ENCODE peak calls at places on chromosomes 1 and 21, in nine cellular contexts. One of them, this sample, is unnamed.
A peak's percentile ranks its signal among the peaks of the same experiment; 100 is the strongest.

GRCh38 chr1:162725301-162725834 is 65.1 kb upstream of the HSD17B7 start:
- DNase-seq in iPS DF 19.7: no peak
- DNase-seq in HFF-Myc: no peak
- DNase-seq in stimulated activated naive CD4-positive, alpha-beta T cell: no peak
- DNase-seq in esophagus squamous epithelium: no peak
- DNase-seq in NCI-H510A: no peak
- DNase-seq in activated T-helper 9 cell treated with anti-CD3 and anti-CD28 coated beads, Interleukin-2, amount 50 U/mL, for 16 hours: no peak
- DNase-seq in naive thymus-derived CD8-positive, alpha-beta T cell: no peak
- DNase-seq in left lung: no peak
- DNase-seq in this sample: no peak

GRCh38 chr1:93344886-93345632 is 648 bp upstream of the DR1 start:
- DNase-seq in NCI-H510A: no peak
- DNase-seq in HFF-Myc: no peak
- DNase-seq in esophagus squamous epithelium: no peak
- DNase-seq in left lung: no peak
- DNase-seq in stimulated activated naive CD4-positive, alpha-beta T cell: no peak
- DNase-seq in iPS DF 19.7: no peak
- DNase-seq in naive thymus-derived CD8-positive, alpha-beta T cell: no peak
- DNase-seq in activated T-helper 9 cell treated with anti-CD3 and anti-CD28 coated beads, Interleukin-2, amount 50 U/mL, for 16 hours: no peak
- DNase-seq in this sample: no peak

GRCh38 chr1:53541761-53542550 is 82.8 kb downstream of the DMRTB1 start:
- DNase-seq in NCI-H510A: no peak
- DNase-seq in HFF-Myc: peak; percentile 78
- DNase-seq in activated T-helper 9 cell treated with anti-CD3 and anti-CD28 coated beads, Interleukin-2, amount 50 U/mL, for 16 hours: no peak
- DNase-seq in iPS DF 19.7: no peak
- DNase-seq in naive thymus-derived CD8-positive, alpha-beta T cell: no peak
- DNase-seq in stimulated activated naive CD4-positive, alpha-beta T cell: no peak
- DNase-seq in left lung: peak; percentile 53
- DNase-seq in esophagus squamous epithelium: no peak
- DNase-seq in this sample: no peak

GRCh38 chr1:183349201-183349711 is 68.9 kb downstream of the NMNAT2 start:
- DNase-seq in NCI-H510A: no peak
- DNase-seq in HFF-Myc: no peak
- DNase-seq in left lung: no peak
- DNase-seq in iPS DF 19.7: no peak
- DNase-seq in activated T-helper 9 cell treated with anti-CD3 and anti-CD28 coated beads, Interleukin-2, amount 50 U/mL, for 16 hours: no peak
- DNase-seq in naive thymus-derived CD8-positive, alpha-beta T cell: no peak
- DNase-seq in stimulated activated naive CD4-positive, alpha-beta T cell: no peak
- DNase-seq in esophagus squamous epithelium: no peak
- DNase-seq in this sample: no peak

GRCh38 chr1:220271706-220272046 is 577 bp downstream of the RAB3GAP2 start:
- DNase-seq in NCI-H510A: no peak
- DNase-seq in activated T-helper 9 cell treated with anti-CD3 and anti-CD28 coated beads, Interleukin-2, amount 50 U/mL, for 16 hours: no peak
- DNase-seq in left lung: no peak
- DNase-seq in HFF-Myc: no peak
- DNase-seq in stimulated activated naive CD4-positive, alpha-beta T cell: no peak
- DNase-seq in esophagus squamous epithelium: no peak
- DNase-seq in naive thymus-derived CD8-positive, alpha-beta T cell: no peak
- DNase-seq in iPS DF 19.7: no peak
- DNase-seq in this sample: no peak

GRCh38 chr1:43009274-43009673 is 50.6 kb upstream of the SLC2A1 start:
- DNase-seq in activated T-helper 9 cell treated with anti-CD3 and anti-CD28 coated beads, Interleukin-2, amount 50 U/mL, for 16 hours: no peak
- DNase-seq in esophagus squamous epithelium: no peak
- DNase-seq in naive thymus-derived CD8-positive, alpha-beta T cell: no peak
- DNase-seq in HFF-Myc: no peak
- DNase-seq in NCI-H510A: no peak
- DNase-seq in left lung: no peak
- DNase-seq in iPS DF 19.7: no peak
- DNase-seq in stimulated activated naive CD4-positive, alpha-beta T cell: no peak
- DNase-seq in this sample: no peak

GRCh38 chr21:45478115-45478801 is 64.0 kb downstream of the SLC19A1 start:
- DNase-seq in esophagus squamous epithelium: no peak
- DNase-seq in activated T-helper 9 cell treated with anti-CD3 and anti-CD28 coated beads, Interleukin-2, amount 50 U/mL, for 16 hours: peak; percentile 66
- DNase-seq in NCI-H510A: no peak
- DNase-seq in HFF-Myc: no peak
- DNase-seq in stimulated activated naive CD4-positive, alpha-beta T cell: peak; percentile 86
- DNase-seq in left lung: peak; percentile 90
- DNase-seq in iPS DF 19.7: peak; percentile 25
- DNase-seq in naive thymus-derived CD8-positive, alpha-beta T cell: peak; percentile 82
- DNase-seq in this sample: peak; percentile 45

GRCh38 chr1:202964755-202965440 is 2.2 kb downstream of the CYB5R1 start:
- DNase-seq in stimulated activated naive CD4-positive, alpha-beta T cell: no peak
- DNase-seq in iPS DF 19.7: no peak
- DNase-seq in NCI-H510A: peak; percentile 89
- DNase-seq in left lung: no peak
- DNase-seq in naive thymus-derived CD8-positive, alpha-beta T cell: no peak
- DNase-seq in activated T-helper 9 cell treated with anti-CD3 and anti-CD28 coated beads, Interleukin-2, amount 50 U/mL, for 16 hours: no peak
- DNase-seq in esophagus squamous epithelium: no peak
- DNase-seq in HFF-Myc: no peak
- DNase-seq in this sample: peak; percentile 69

GRCh38 chr1:15406911-15407559 is 2.7 kb upstream of the EFHD2 start:
- DNase-seq in stimulated activated naive CD4-positive, alpha-beta T cell: no peak
- DNase-seq in naive thymus-derived CD8-positive, alpha-beta T cell: no peak
- DNase-seq in NCI-H510A: no peak
- DNase-seq in left lung: no peak
- DNase-seq in iPS DF 19.7: no peak
- DNase-seq in esophagus squamous epithelium: no peak
- DNase-seq in activated T-helper 9 cell treated with anti-CD3 and anti-CD28 coated beads, Interleukin-2, amount 50 U/mL, for 16 hours: no peak
- DNase-seq in HFF-Myc: no peak
- DNase-seq in this sample: no peak

This sample was measured in NCI-H526.